ENCODE peak calls at places on chromosomes 16 and 17, in eight cellular contexts. H, G, T, M, O, L, P and Q are unnamed samples.

GRCh38 chr17:66542183-66542966 is 240.0 kb downstream of the PRKCA start:
- DNase-seq in H (peak), G (peak), T (no peak), M (no peak), O (peak), L (no peak), P (no peak), Q (no peak)

GRCh38 chr16:80909720-80910119 is 97.0 kb downstream of the CMC2 start:
- DNase-seq in H (no peak), G (no peak), T (no peak), M (no peak), O (no peak), L (no peak), P (no peak), Q (peak)

GRCh38 chr17:48484850-48485249 is 46.0 kb downstream of the HOXB1 start:
- DNase-seq in H (peak), G (no peak), T (no peak), M (no peak), O (peak), L (no peak), P (no peak), Q (no peak)

GRCh38 chr16:56549744-56550385 is 15.0 kb upstream of the MT4 start:
- DNase-seq in H (peak), G (no peak), T (no peak), M (no peak), O (peak), L (no peak), P (no peak), Q (no peak)

GRCh38 chr17:79791354-79792123 is 5.3 kb downstream of the CBX8 start:
- DNase-seq in H (no peak), G (no peak), T (no peak), M (peak), O (no peak), L (peak), P (no peak), Q (no peak)

GRCh38 chr16:4358831-4359561 is 7.9 kb upstream of the PAM16 start:
- DNase-seq in H (no peak), G (no peak), T (no peak), M (peak), O (no peak), L (peak), P (no peak), Q (no peak)

GRCh38 chr17:28547623-28548416 is 4.6 kb downstream of the UNC119 start:
- DNase-seq in H (peak), G (no peak), T (peak), M (peak), O (peak), L (peak), P (no peak), Q (no peak)

GRCh38 chr17:40358323-40359038 is 6.1 kb downstream of the GJD3 start:
- DNase-seq in H (peak), G (peak), T (no peak), M (peak), O (peak), L (peak), P (peak), Q (peak)

GRCh38 chr17:47955497-47956461 is 1.9 kb downstream of the PRR15L start:
- DNase-seq in H (peak), G (no peak), T (no peak), M (peak), O (no peak), L (peak), P (no peak), Q (peak)

GRCh38 chr17:70158581-70158980 is 10.8 kb upstream of the KCNJ2 start:
- DNase-seq in H (no peak), G (no peak), T (no peak), M (no peak), O (no peak), L (no peak), P (no peak), Q (no peak)

GRCh38 chr17:37742114-37742761 is 2.6 kb downstream of the HNF1B start:
- DNase-seq in H (peak), G (no peak), T (no peak), M (no peak), O (peak), L (no peak), P (no peak), Q (no peak)

GRCh38 chr17:17561408-17562144 is 29.9 kb downstream of the PEMT start:
- DNase-seq in H (no peak), G (no peak), T (no peak), M (peak), O (no peak), L (peak), P (peak), Q (peak)

GRCh38 chr16:56198044-56198754 is 6.9 kb downstream of the GNAO1 start:
- DNase-seq in H (no peak), G (no peak), T (no peak), M (no peak), O (no peak), L (no peak), P (no peak), Q (no peak)

GRCh38 chr17:77854083-77854758 is 104.3 kb upstream of the TNRC6C start:
- DNase-seq in H (no peak), G (no peak), T (no peak), M (peak), O (no peak), L (no peak), P (no peak), Q (no peak)

GRCh38 chr17:73639322-73639721 is 4.9 kb downstream of the SDK2 start:
- DNase-seq in H (peak), G (no peak), T (no peak), M (peak), O (peak), L (no peak), P (no peak), Q (no peak)

GRCh38 chr17:7586673-7587419 is 3.0 kb downstream of the SOX15 start:
- DNase-seq in H (no peak), G (no peak), T (no peak), M (no peak), O (no peak), L (no peak), P (no peak), Q (no peak)

GRCh38 chr17:48539177-48539576 is 5.7 kb downstream of the HOXB2 start:
- DNase-seq in H (peak), G (peak), T (no peak), M (no peak), O (peak), L (no peak), P (no peak), Q (no peak)

GRCh38 chr17:81248649-81249048 is 9.5 kb downstream of the NDUFAF8 start:
- DNase-seq in H (no peak), G (no peak), T (no peak), M (no peak), O (no peak), L (peak), P (no peak), Q (no peak)

GRCh38 chr17:18166894-18167293 is 16.7 kb upstream of the ALKBH5 start:
- DNase-seq in H (no peak), G (no peak), T (no peak), M (no peak), O (no peak), L (no peak), P (no peak), Q (peak)

GRCh38 chr16:73172621-73173312 is 124.8 kb upstream of the ZFHX3 start:
- DNase-seq in H (peak), G (peak), T (peak), M (peak), O (peak), L (peak), P (no peak), Q (peak)

GRCh38 chr17:44024271-44024663 is 9.5 kb upstream of the TMEM101 start:
- DNase-seq in H (no peak), G (no peak), T (no peak), M (no peak), O (no peak), L (no peak), P (no peak), Q (no peak)

GRCh38 chr16:82699711-82700495 is 73.1 kb downstream of the CDH13 start:
- DNase-seq in H (peak), G (peak), T (peak), M (no peak), O (peak), L (no peak), P (peak), Q (peak)

GRCh38 chr16:81585785-81586184 is 141.2 kb downstream of the CMIP start:
- DNase-seq in H (no peak), G (no peak), T (no peak), M (no peak), O (no peak), L (no peak), P (no peak), Q (no peak)

GRCh38 chr16:75256871-75257343 is 5.5 kb upstream of the BCAR1 start:
- DNase-seq in H (no peak), G (no peak), T (no peak), M (no peak), O (peak), L (peak), P (no peak), Q (no peak)

GRCh38 chr17:45719335-45720071 is 64.6 kb upstream of the CRHR1 start:
- DNase-seq in H (peak), G (peak), T (peak), M (no peak), O (peak), L (no peak), P (peak), Q (peak)
- TF ChIP-seq CTCF in H (peak), G (peak), T (peak), M (peak), O (peak), L (no peak), P (peak), Q (peak)

GRCh38 chr17:871731-872517 is 89.8 kb downstream of the MRM3 start:
- DNase-seq in H (no peak), G (no peak), T (no peak), M (no peak), O (peak), L (no peak), P (no peak), Q (no peak)

GRCh38 chr17:872843-873242 is 90.7 kb downstream of the MRM3 start:
- DNase-seq in H (no peak), G (no peak), T (no peak), M (no peak), O (no peak), L (no peak), P (no peak), Q (no peak)

GRCh38 chr17:869067-869466 is 86.9 kb downstream of the MRM3 start:
- DNase-seq in H (no peak), G (peak), T (no peak), M (no peak), O (peak), L (no peak), P (peak), Q (no peak)

GRCh38 chr17:867896-868489 is 85.8 kb downstream of the MRM3 start:
- DNase-seq in H (no peak), G (no peak), T (no peak), M (no peak), O (no peak), L (no peak), P (no peak), Q (no peak)

DNA sequence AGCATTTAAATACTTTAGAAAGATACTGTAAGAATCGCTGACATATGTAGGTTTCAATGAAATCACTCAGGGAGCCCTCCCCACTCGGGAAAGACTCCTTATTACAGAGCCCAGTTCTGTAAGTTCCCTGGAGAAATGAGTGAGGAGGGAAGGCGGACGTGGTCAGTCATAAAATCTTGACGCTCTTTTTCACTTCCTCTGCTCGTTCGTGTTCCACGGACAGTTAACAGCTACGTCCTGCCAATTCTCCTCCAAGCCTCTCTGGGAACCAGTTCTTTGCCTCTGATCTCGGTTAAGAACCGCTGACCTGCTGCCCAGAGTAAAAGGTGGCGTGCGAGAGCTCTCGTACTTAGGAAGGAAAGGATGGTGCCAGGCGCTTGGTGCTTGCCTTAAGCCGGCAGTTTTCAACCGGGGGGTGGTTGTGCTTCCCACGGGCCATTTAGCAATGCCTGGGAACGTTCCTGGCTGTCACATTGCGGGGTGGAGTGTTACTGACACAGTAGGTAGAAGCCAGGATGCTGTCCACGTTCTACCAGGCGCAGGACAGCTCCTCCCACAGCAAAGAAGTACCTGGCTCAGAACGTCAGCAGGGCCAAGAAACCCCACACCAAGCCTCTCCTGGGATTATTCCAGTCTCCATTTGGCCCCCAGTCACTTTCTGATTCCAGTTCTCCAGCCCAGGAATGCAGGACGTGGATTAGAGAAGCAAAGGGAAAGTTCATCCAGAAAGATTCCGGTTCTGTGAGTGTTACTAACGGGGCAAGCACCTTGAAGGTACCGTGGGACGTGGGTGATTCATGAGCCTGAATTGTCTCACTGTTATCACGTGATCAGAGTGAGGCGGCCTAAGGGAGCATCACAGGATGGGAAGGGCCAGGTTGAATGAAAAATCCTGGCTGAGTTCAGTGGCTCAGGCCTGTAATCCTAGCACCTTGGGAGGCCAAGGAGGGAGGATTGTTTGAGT is 87.7 kb downstream of the MRM3 start:
- DNase-seq in H (peak), G (peak), T (no peak), M (no peak), O (peak), L (no peak), P (peak), Q (no peak)
- H3K4me3 ChIP-seq in H (peak), G (peak), T (no peak), M (no peak), O (no peak), L (peak), P (peak), Q (no peak)

DNA sequence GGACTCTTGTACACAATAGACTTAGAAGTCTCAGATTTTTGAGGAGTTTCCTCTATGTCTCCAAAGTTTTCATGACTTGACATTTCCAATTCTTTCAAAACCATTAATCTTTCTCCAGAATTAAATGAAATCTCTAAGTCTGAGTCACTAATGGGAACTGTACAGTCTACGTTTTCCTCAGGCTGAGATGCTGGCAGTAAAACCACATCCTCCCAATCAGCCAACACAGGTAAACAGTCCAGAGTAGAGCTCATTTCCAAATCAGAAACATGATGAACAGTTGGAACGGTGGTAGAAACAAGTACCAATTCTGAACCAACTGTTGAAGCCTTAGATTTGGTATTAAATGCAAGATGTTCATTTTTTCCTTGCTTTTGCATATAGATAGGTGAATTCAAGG is 7.9 kb downstream of the ERI2 start:
- DNase-seq in H (peak), G (no peak), T (no peak), M (no peak), O (peak), L (no peak), P (no peak), Q (no peak)
- TF ChIP-seq CTCF in H (no peak), G (no peak), T (no peak), M (no peak), O (no peak), L (no peak), P (no peak), Q (no peak)

DNA sequence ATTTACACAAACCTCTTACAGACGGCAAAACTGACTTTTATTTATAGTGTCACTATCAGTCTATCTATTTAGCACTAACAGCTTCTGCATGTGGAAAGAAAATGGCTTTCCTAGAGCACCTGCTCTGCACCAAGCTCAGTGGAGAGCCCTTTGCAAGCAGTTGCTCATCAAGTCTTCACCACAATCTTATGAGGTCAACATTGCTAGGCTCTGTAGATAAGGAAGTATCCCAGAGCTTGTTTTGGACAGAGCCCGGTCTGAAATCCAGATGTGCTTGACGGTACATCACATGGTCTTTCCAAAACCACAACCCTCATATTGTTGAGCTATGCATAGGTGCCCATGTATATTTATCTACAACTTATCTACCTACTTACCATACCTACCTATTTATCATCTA is 572.7 kb upstream of the CDH5 start:
- DNase-seq in H (no peak), G (no peak), T (no peak), M (no peak), O (peak), L (no peak), P (no peak), Q (no peak)
- H3K4me3 ChIP-seq in H (no peak), G (no peak), T (no peak), M (no peak), O (no peak), L (no peak), P (no peak), Q (no peak)

GRCh38 chr17:68057531-68057952 is 22.0 kb downstream of the KPNA2 start:
- DNase-seq in H (no peak), G (no peak), T (no peak), M (no peak), O (no peak), L (no peak), P (no peak), Q (no peak)
- TF ChIP-seq CTCF in H (peak), G (peak), T (peak), M (peak), O (peak), L (peak), P (no peak), Q (peak)